ENCODE peak calls at places on chromosomes 16 and 17, in nine cellular contexts. One of them, this sample, is unnamed.

GRCh38 chr17:67431210-67432015 is 54.3 kb downstream of the PITPNC1 start:
- DNase-seq in GM23338: no peak
- DNase-seq in stomach: no peak
- DNase-seq in fibroblast of villous mesenchyme: peak
- DNase-seq in A549: peak
- DNase-seq in uterus: no peak
- DNase-seq in body of pancreas: no peak
- DNase-seq in WERI-Rb-1: no peak
- DNase-seq in AG09309: peak
- DNase-seq in this sample: peak

GRCh38 chr17:4555863-4556646 is 871 bp upstream of the MYBBP1A start:
- DNase-seq in GM23338: peak
- DNase-seq in stomach: no peak
- DNase-seq in fibroblast of villous mesenchyme: no peak
- DNase-seq in A549: no peak
- DNase-seq in uterus: no peak
- DNase-seq in body of pancreas: no peak
- DNase-seq in WERI-Rb-1: no peak
- DNase-seq in AG09309: no peak
- DNase-seq in this sample: no peak

GRCh38 chr16:2025878-2026460 is 733 bp upstream of the NHERF2 start:
- DNase-seq in GM23338: no peak
- DNase-seq in stomach: no peak
- DNase-seq in fibroblast of villous mesenchyme: no peak
- DNase-seq in A549: no peak
- DNase-seq in uterus: no peak
- DNase-seq in body of pancreas: no peak
- DNase-seq in WERI-Rb-1: no peak
- DNase-seq in AG09309: no peak
- DNase-seq in this sample: no peak

GRCh38 chr17:64554028-64554637 is 47.4 kb downstream of the CEP95 start:
- DNase-seq in GM23338: no peak
- DNase-seq in stomach: no peak
- DNase-seq in fibroblast of villous mesenchyme: no peak
- DNase-seq in A549: no peak
- DNase-seq in uterus: no peak
- DNase-seq in body of pancreas: no peak
- DNase-seq in WERI-Rb-1: no peak
- DNase-seq in AG09309: no peak
- DNase-seq in this sample: no peak

GRCh38 chr16:66977341-66978113 is 10.9 kb upstream of the CES4A start:
- DNase-seq in GM23338: peak
- DNase-seq in stomach: peak
- DNase-seq in fibroblast of villous mesenchyme: peak
- DNase-seq in A549: peak
- DNase-seq in uterus: peak
- DNase-seq in body of pancreas: peak
- DNase-seq in WERI-Rb-1: peak
- DNase-seq in AG09309: peak
- DNase-seq in this sample: peak

GRCh38 chr17:74512041-74512440 is 19.2 kb downstream of the CD300LB start:
- DNase-seq in GM23338: no peak
- DNase-seq in stomach: no peak
- DNase-seq in fibroblast of villous mesenchyme: no peak
- DNase-seq in A549: no peak
- DNase-seq in uterus: no peak
- DNase-seq in body of pancreas: no peak
- DNase-seq in WERI-Rb-1: no peak
- DNase-seq in AG09309: no peak
- DNase-seq in this sample: peak

GRCh38 chr16:6913535-6913934 is 419.1 kb upstream of the RBFOX1 start:
- DNase-seq in GM23338: no peak
- DNase-seq in stomach: no peak
- DNase-seq in fibroblast of villous mesenchyme: no peak
- DNase-seq in A549: no peak
- DNase-seq in uterus: no peak
- DNase-seq in body of pancreas: no peak
- DNase-seq in WERI-Rb-1: no peak
- DNase-seq in AG09309: no peak
- DNase-seq in this sample: no peak

GRCh38 chr17:32917081-32917480 is 10.9 kb upstream of the TMEM98 start:
- DNase-seq in GM23338: no peak
- DNase-seq in stomach: no peak
- DNase-seq in fibroblast of villous mesenchyme: no peak
- DNase-seq in A549: no peak
- DNase-seq in uterus: no peak
- DNase-seq in body of pancreas: no peak
- DNase-seq in WERI-Rb-1: no peak
- DNase-seq in AG09309: no peak
- DNase-seq in this sample: no peak

GRCh38 chr16:3480901-3481695 is 14.2 kb downstream of the C16orf90 start:
- DNase-seq in GM23338: peak
- DNase-seq in stomach: no peak
- DNase-seq in fibroblast of villous mesenchyme: no peak
- DNase-seq in A549: no peak
- DNase-seq in uterus: no peak
- DNase-seq in body of pancreas: no peak
- DNase-seq in WERI-Rb-1: peak
- DNase-seq in AG09309: no peak
- DNase-seq in this sample: no peak

GRCh38 chr17:28509784-28510183 is 3.6 kb downstream of the FOXN1 start:
- DNase-seq in GM23338: no peak
- DNase-seq in stomach: no peak
- DNase-seq in fibroblast of villous mesenchyme: no peak
- DNase-seq in A549: no peak
- DNase-seq in uterus: no peak
- DNase-seq in body of pancreas: no peak
- DNase-seq in WERI-Rb-1: no peak
- DNase-seq in AG09309: no peak
- DNase-seq in this sample: no peak

GRCh38 chr16:4410335-4411075 is 5.9 kb downstream of the CORO7 start:
- DNase-seq in GM23338: no peak
- DNase-seq in stomach: peak
- DNase-seq in fibroblast of villous mesenchyme: peak
- DNase-seq in A549: no peak
- DNase-seq in uterus: no peak
- DNase-seq in body of pancreas: no peak
- DNase-seq in WERI-Rb-1: no peak
- DNase-seq in AG09309: no peak
- DNase-seq in this sample: peak

GRCh38 chr17:41835214-41835799 is 725 bp downstream of the NT5C3B start:
- DNase-seq in GM23338: no peak
- DNase-seq in stomach: no peak
- DNase-seq in fibroblast of villous mesenchyme: peak
- DNase-seq in A549: no peak
- DNase-seq in uterus: no peak
- DNase-seq in body of pancreas: no peak
- DNase-seq in WERI-Rb-1: peak
- DNase-seq in AG09309: no peak
- DNase-seq in this sample: no peak

GRCh38 chr16:48608452-48608851 is 1.5 kb downstream of the N4BP1 start:
- DNase-seq in GM23338: no peak
- DNase-seq in stomach: no peak
- DNase-seq in fibroblast of villous mesenchyme: peak
- DNase-seq in A549: no peak
- DNase-seq in uterus: no peak
- DNase-seq in body of pancreas: no peak
- DNase-seq in WERI-Rb-1: no peak
- DNase-seq in AG09309: no peak
- DNase-seq in this sample: peak

GRCh38 chr16:1309888-1310831 is 724 bp downstream of the UBE2I start:
- DNase-seq in GM23338: no peak
- DNase-seq in stomach: peak
- DNase-seq in fibroblast of villous mesenchyme: peak
- DNase-seq in A549: no peak
- DNase-seq in uterus: peak
- DNase-seq in body of pancreas: peak
- DNase-seq in WERI-Rb-1: no peak
- DNase-seq in AG09309: no peak
- DNase-seq in this sample: peak

GRCh38 chr16:84339316-84339715 is 29.0 kb upstream of the ATP2C2 start:
- DNase-seq in GM23338: no peak
- DNase-seq in stomach: no peak
- DNase-seq in fibroblast of villous mesenchyme: no peak
- DNase-seq in A549: no peak
- DNase-seq in uterus: no peak
- DNase-seq in body of pancreas: no peak
- DNase-seq in WERI-Rb-1: peak
- DNase-seq in AG09309: no peak
- DNase-seq in this sample: no peak

GRCh38 chr17:78401246-78401645 is 22.8 kb downstream of the PGS1 start:
- DNase-seq in GM23338: no peak
- DNase-seq in stomach: no peak
- DNase-seq in fibroblast of villous mesenchyme: no peak
- DNase-seq in A549: no peak
- DNase-seq in uterus: no peak
- DNase-seq in body of pancreas: no peak
- DNase-seq in WERI-Rb-1: no peak
- DNase-seq in AG09309: no peak
- DNase-seq in this sample: peak

GRCh38 chr16:23821467-23821866 is 14.3 kb upstream of the PRKCB start:
- DNase-seq in GM23338: no peak
- DNase-seq in stomach: no peak
- DNase-seq in fibroblast of villous mesenchyme: no peak
- DNase-seq in A549: no peak
- DNase-seq in uterus: no peak
- DNase-seq in body of pancreas: no peak
- DNase-seq in WERI-Rb-1: no peak
- DNase-seq in AG09309: no peak
- DNase-seq in this sample: no peak
- TF ChIP-seq CTCF in GM23338: no peak
- TF ChIP-seq CTCF in stomach: no peak
- TF ChIP-seq CTCF in fibroblast of villous mesenchyme: no peak
- TF ChIP-seq CTCF in A549: no peak
- TF ChIP-seq CTCF in uterus: no peak
- TF ChIP-seq CTCF in body of pancreas: no peak
- TF ChIP-seq CTCF in WERI-Rb-1: no peak
- TF ChIP-seq CTCF in AG09309: no peak
- TF ChIP-seq CTCF in this sample: no peak

GRCh38 chr17:76138896-76139248 is 2.2 kb downstream of the FOXJ1 start:
- DNase-seq in GM23338: peak
- DNase-seq in stomach: no peak
- DNase-seq in fibroblast of villous mesenchyme: no peak
- DNase-seq in A549: no peak
- DNase-seq in uterus: no peak
- DNase-seq in body of pancreas: no peak
- DNase-seq in WERI-Rb-1: no peak
- DNase-seq in AG09309: no peak
- DNase-seq in this sample: no peak
- H3K4me3 ChIP-seq in GM23338: peak
- H3K4me3 ChIP-seq in stomach: no peak
- H3K4me3 ChIP-seq in fibroblast of villous mesenchyme: no peak
- H3K4me3 ChIP-seq in A549: no peak
- H3K4me3 ChIP-seq in uterus: no peak
- H3K4me3 ChIP-seq in body of pancreas: no peak
- H3K4me3 ChIP-seq in WERI-Rb-1: no peak
- H3K4me3 ChIP-seq in AG09309: no peak
- H3K4me3 ChIP-seq in this sample: no peak

GRCh38 chr16:17194190-17194780 is 276.5 kb downstream of the XYLT1 start:
- DNase-seq in GM23338: peak
- DNase-seq in stomach: peak
- DNase-seq in fibroblast of villous mesenchyme: peak
- DNase-seq in A549: peak
- DNase-seq in uterus: peak
- DNase-seq in body of pancreas: peak
- DNase-seq in WERI-Rb-1: peak
- DNase-seq in AG09309: no peak
- DNase-seq in this sample: peak
- TF ChIP-seq CTCF in GM23338: peak
- TF ChIP-seq CTCF in stomach: peak
- TF ChIP-seq CTCF in fibroblast of villous mesenchyme: peak
- TF ChIP-seq CTCF in A549: peak
- TF ChIP-seq CTCF in uterus: peak
- TF ChIP-seq CTCF in body of pancreas: peak
- TF ChIP-seq CTCF in WERI-Rb-1: peak
- TF ChIP-seq CTCF in AG09309: peak
- TF ChIP-seq CTCF in this sample: peak

DNA sequence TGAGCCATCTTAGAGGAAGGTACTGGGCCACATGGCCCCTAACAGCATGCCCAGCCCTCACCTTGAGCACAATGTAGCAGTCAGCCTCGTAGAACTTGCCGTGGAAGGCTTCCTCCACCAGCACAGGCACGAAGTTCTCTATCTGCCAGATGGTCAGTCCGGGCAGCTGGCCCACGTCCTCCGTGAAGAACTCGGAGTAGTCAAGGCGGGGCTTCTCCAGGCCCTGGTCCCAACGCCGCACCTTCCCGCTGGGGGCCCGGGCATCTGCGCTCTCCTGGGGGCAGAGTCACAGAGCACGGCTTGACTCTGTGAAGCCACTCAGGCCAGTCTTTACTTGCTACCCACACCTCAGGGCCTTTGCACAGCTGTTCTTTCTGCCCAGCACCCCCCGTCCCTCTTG is 7.3 kb downstream of the FLII start:
- DNase-seq in GM23338: no peak
- DNase-seq in stomach: no peak
- DNase-seq in fibroblast of villous mesenchyme: no peak
- DNase-seq in A549: no peak
- DNase-seq in uterus: no peak
- DNase-seq in body of pancreas: no peak
- DNase-seq in WERI-Rb-1: no peak
- DNase-seq in AG09309: no peak
- DNase-seq in this sample: no peak
- H3K4me3 ChIP-seq in GM23338: no peak
- H3K4me3 ChIP-seq in stomach: no peak
- H3K4me3 ChIP-seq in fibroblast of villous mesenchyme: no peak
- H3K4me3 ChIP-seq in A549: no peak
- H3K4me3 ChIP-seq in uterus: no peak
- H3K4me3 ChIP-seq in body of pancreas: no peak
- H3K4me3 ChIP-seq in WERI-Rb-1: no peak
- H3K4me3 ChIP-seq in AG09309: no peak
- H3K4me3 ChIP-seq in this sample: no peak

This sample was measured in AG10803.